ENCODE peak calls at places on chromosome 1, in six cellular contexts. G is mesothelial cell of epicardium, W is 8988T, N is H9, R is hypothalamus, U is fibroblast of mammary gland. P is an unnamed sample.

GRCh38 chr1:110686188-110686587 is 11.4 kb upstream of the KCNA3 start:
- DNase-seq in U (no peak), R (no peak), G (no peak), N (no peak), W (no peak), P (no peak)

GRCh38 chr1:150543500-150544143 is 5.6 kb upstream of the ADAMTSL4 start:
- DNase-seq in R (no peak), G (no peak), U (peak), N (no peak), W (no peak), P (no peak)

GRCh38 chr1:119380983-119381662 is 12.5 kb downstream of the HAO2 start:
- DNase-seq in W (no peak), N (no peak), G (no peak), U (no peak), R (no peak), P (no peak)

GRCh38 chr1:51850420-51851297 is 27.9 kb downstream of the NRDC start:
- DNase-seq in G (no peak), R (no peak), W (no peak), N (no peak), U (no peak), P (peak)

GRCh38 chr1:244865028-244865371 is 657 bp upstream of the HNRNPU start:
- DNase-seq in N (peak), U (no peak), G (no peak), R (no peak), W (no peak), P (peak)

GRCh38 chr1:24149854-24150227 is 6.9 kb upstream of the IL22RA1 start:
- DNase-seq in G (no peak), N (no peak), U (peak), W (no peak), R (no peak), P (no peak)

GRCh38 chr1:236950365-236950764 is 53.9 kb downstream of the MT1HL1 start:
- DNase-seq in G (no peak), R (no peak), U (no peak), N (no peak), W (no peak), P (no peak)

GRCh38 chr1:36864182-36865079 is 169.9 kb downstream of the GRIK3 start:
- DNase-seq in R (no peak), N (peak), G (no peak), U (no peak), W (no peak), P (no peak)

GRCh38 chr1:186974774-186975181 is 146.0 kb downstream of the PLA2G4A start:
- DNase-seq in R (no peak), G (no peak), W (no peak), U (peak), N (no peak), P (no peak)

GRCh38 chr1:119968068-119968492 is 71.8 kb upstream of the ADAM30 start:
- DNase-seq in R (no peak), G (no peak), U (peak), W (no peak), N (peak), P (peak)

GRCh38 chr1:219210067-219210466 is 36.4 kb downstream of the LYPLAL1 start:
- DNase-seq in N (no peak), W (no peak), R (no peak), U (no peak), G (no peak), P (no peak)

GRCh38 chr1:217946581-217946980 is 315.4 kb downstream of the SPATA17 start:
- DNase-seq in N (no peak), R (no peak), U (no peak), W (no peak), G (no peak), P (no peak)